ENCODE peak calls at places on chromosomes 12 and 14, in six cellular contexts. One of them, this sample, is unnamed.

GRCh38 chr12:12207746-12208145 is 59.1 kb downstream of the LRP6 start:
- DNase-seq in coronary artery: no peak
- DNase-seq in fibroblast of pulmonary artery: no peak
- DNase-seq in AG04450: no peak
- DNase-seq in ovary: no peak
- DNase-seq in fibroblast of lung: no peak
- DNase-seq in this sample: no peak

GRCh38 chr12:27946396-27946795 is 26.1 kb downstream of the PTHLH start:
- DNase-seq in AG04450: no peak
- DNase-seq in fibroblast of pulmonary artery: no peak
- DNase-seq in coronary artery: no peak
- DNase-seq in fibroblast of lung: no peak
- DNase-seq in ovary: no peak
- DNase-seq in this sample: no peak

GRCh38 chr12:109309441-109310246 is 560 bp upstream of the FOXN4 start:
- DNase-seq in fibroblast of lung: no peak
- DNase-seq in ovary: no peak
- DNase-seq in AG04450: no peak
- DNase-seq in fibroblast of pulmonary artery: no peak
- DNase-seq in coronary artery: no peak
- DNase-seq in this sample: peak

GRCh38 chr14:68970096-68970612 is 8.9 kb downstream of the ACTN1 start:
- DNase-seq in fibroblast of pulmonary artery: no peak
- DNase-seq in coronary artery: no peak
- DNase-seq in fibroblast of lung: no peak
- DNase-seq in AG04450: no peak
- DNase-seq in ovary: no peak
- DNase-seq in this sample: no peak

GRCh38 chr12:59131462-59131861 is 211.2 kb upstream of the LRIG3 start:
- DNase-seq in fibroblast of lung: no peak
- DNase-seq in coronary artery: no peak
- DNase-seq in fibroblast of pulmonary artery: no peak
- DNase-seq in AG04450: no peak
- DNase-seq in ovary: no peak
- DNase-seq in this sample: no peak

GRCh38 chr12:56163533-56164344 is 5.6 kb downstream of the MYL6 start:
- DNase-seq in ovary: no peak
- DNase-seq in AG04450: no peak
- DNase-seq in fibroblast of lung: no peak
- DNase-seq in coronary artery: no peak
- DNase-seq in fibroblast of pulmonary artery: no peak
- DNase-seq in this sample: no peak

GRCh38 chr14:54606178-54606577 is 39.2 kb downstream of the SAMD4A start:
- DNase-seq in coronary artery: no peak
- DNase-seq in fibroblast of lung: peak
- DNase-seq in AG04450: no peak
- DNase-seq in fibroblast of pulmonary artery: peak
- DNase-seq in ovary: no peak
- DNase-seq in this sample: no peak

GRCh38 chr12:68880660-68881325 is 52.2 kb downstream of the CPM start:
- DNase-seq in ovary: no peak
- DNase-seq in coronary artery: no peak
- DNase-seq in fibroblast of lung: no peak
- DNase-seq in fibroblast of pulmonary artery: peak
- DNase-seq in AG04450: no peak
- DNase-seq in this sample: no peak

GRCh38 chr12:63093711-63094110 is 57.3 kb downstream of the AVPR1A start:
- DNase-seq in fibroblast of pulmonary artery: no peak
- DNase-seq in ovary: no peak
- DNase-seq in fibroblast of lung: no peak
- DNase-seq in AG04450: no peak
- DNase-seq in coronary artery: no peak
- DNase-seq in this sample: no peak

GRCh38 chr12:114257687-114258086 is 148.3 kb downstream of the TBX5 start:
- DNase-seq in AG04450: no peak
- DNase-seq in fibroblast of lung: no peak
- DNase-seq in ovary: no peak
- DNase-seq in coronary artery: no peak
- DNase-seq in fibroblast of pulmonary artery: no peak
- DNase-seq in this sample: no peak

GRCh38 chr12:24226745-24227350 is 277.4 kb upstream of the SOX5 start:
- DNase-seq in AG04450: peak
- DNase-seq in fibroblast of pulmonary artery: peak
- DNase-seq in fibroblast of lung: peak
- DNase-seq in ovary: no peak
- DNase-seq in coronary artery: no peak
- DNase-seq in this sample: no peak

GRCh38 chr14:91311284-91311662 is 66.8 kb upstream of the GPR68 start:
- DNase-seq in AG04450: no peak
- DNase-seq in coronary artery: no peak
- DNase-seq in fibroblast of pulmonary artery: no peak
- DNase-seq in fibroblast of lung: no peak
- DNase-seq in ovary: no peak
- DNase-seq in this sample: no peak

GRCh38 chr12:34186492-34186891 is 164.2 kb downstream of the ALG10 start:
- DNase-seq in fibroblast of pulmonary artery: no peak
- DNase-seq in AG04450: no peak
- DNase-seq in fibroblast of lung: no peak
- DNase-seq in coronary artery: no peak
- DNase-seq in ovary: no peak
- DNase-seq in this sample: no peak

GRCh38 chr14:75022655-75023054 is 19.9 kb downstream of the EIF2B2 start:
- DNase-seq in ovary: no peak
- DNase-seq in fibroblast of pulmonary artery: peak
- DNase-seq in fibroblast of lung: no peak
- DNase-seq in coronary artery: no peak
- DNase-seq in AG04450: no peak
- DNase-seq in this sample: peak

GRCh38 chr14:89128616-89129015 is 288.4 kb downstream of the FOXN3 start:
- DNase-seq in coronary artery: no peak
- DNase-seq in AG04450: no peak
- DNase-seq in ovary: no peak
- DNase-seq in fibroblast of pulmonary artery: no peak
- DNase-seq in fibroblast of lung: no peak
- DNase-seq in this sample: no peak

GRCh38 chr14:101726295-101726953 is 35.1 kb upstream of the PPP2R5C start:
- DNase-seq in ovary: no peak
- DNase-seq in AG04450: no peak
- DNase-seq in fibroblast of pulmonary artery: no peak
- DNase-seq in coronary artery: peak
- DNase-seq in fibroblast of lung: no peak
- DNase-seq in this sample: no peak

GRCh38 chr14:105051182-105052109 is 13.8 kb downstream of the GPR132 start:
- DNase-seq in fibroblast of pulmonary artery: no peak
- DNase-seq in fibroblast of lung: no peak
- DNase-seq in ovary: no peak
- DNase-seq in coronary artery: no peak
- DNase-seq in AG04450: no peak
- DNase-seq in this sample: no peak

GRCh38 chr12:111426341-111427185 is 20.8 kb downstream of the SH2B3 start:
- DNase-seq in fibroblast of pulmonary artery: peak
- DNase-seq in coronary artery: no peak
- DNase-seq in ovary: no peak
- DNase-seq in fibroblast of lung: peak
- DNase-seq in AG04450: no peak
- DNase-seq in this sample: no peak

GRCh38 chr12:2138871-2139308 is 86.1 kb downstream of the CACNA1C start:
- DNase-seq in ovary: no peak
- DNase-seq in fibroblast of pulmonary artery: no peak
- DNase-seq in AG04450: no peak
- DNase-seq in coronary artery: no peak
- DNase-seq in fibroblast of lung: no peak
- DNase-seq in this sample: no peak

DNA sequence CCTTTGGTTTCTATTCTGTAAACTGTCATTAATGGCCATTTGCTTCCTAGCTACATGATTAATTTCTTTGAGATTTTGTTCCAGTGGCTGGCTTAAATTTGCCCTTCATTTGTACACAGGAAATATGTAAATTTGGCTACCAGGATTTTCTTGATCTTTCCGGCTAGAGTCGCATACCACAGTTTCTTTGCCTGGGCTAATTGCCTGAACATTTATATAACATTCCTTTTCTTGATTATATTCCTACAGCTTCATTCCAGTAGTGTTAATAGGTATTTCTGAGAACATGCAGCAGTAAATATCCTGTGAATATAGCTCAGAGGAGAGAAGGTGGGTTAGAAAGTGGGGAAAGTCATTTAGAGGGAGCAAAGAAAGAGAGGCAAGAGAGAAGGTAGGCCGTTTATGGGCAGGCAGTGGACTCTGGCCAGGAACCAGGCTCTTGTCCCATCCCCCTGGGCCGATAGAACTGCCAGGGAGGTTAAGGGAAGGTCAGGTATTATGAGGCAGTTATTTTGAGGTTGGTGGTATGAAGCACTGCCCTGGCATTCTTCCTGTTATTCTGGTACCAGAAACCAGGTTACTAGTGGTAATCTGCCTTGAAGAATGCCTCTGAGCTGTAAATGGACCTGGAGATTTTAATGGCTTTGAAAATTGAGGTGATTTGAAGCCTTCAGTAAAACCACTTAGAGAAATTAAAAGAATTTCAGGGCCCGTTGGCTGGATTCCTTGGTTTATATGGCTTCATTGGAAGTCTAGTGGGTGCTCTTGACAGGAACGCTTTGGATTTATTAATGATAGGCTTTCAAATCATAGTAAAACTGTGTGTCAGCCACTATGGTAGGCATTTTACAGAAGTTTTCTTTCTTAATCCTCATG is 4.4 kb downstream of the RNF10 start:
- DNase-seq in coronary artery: peak
- DNase-seq in ovary: no peak
- DNase-seq in AG04450: no peak
- DNase-seq in fibroblast of lung: peak
- DNase-seq in fibroblast of pulmonary artery: peak
- DNase-seq in this sample: no peak
- H3K4me3 ChIP-seq in coronary artery: peak
- H3K4me3 ChIP-seq in ovary: no peak
- H3K4me3 ChIP-seq in AG04450: peak
- H3K4me3 ChIP-seq in fibroblast of lung: peak
- H3K4me3 ChIP-seq in fibroblast of pulmonary artery: peak
- H3K4me3 ChIP-seq in this sample: no peak

GRCh38 chr12:122403115-122403770 is 19.2 kb downstream of the CLIP1 start:
- DNase-seq in ovary: no peak
- DNase-seq in fibroblast of lung: no peak
- DNase-seq in coronary artery: no peak
- DNase-seq in AG04450: no peak
- DNase-seq in fibroblast of pulmonary artery: no peak
- DNase-seq in this sample: no peak
- TF ChIP-seq CTCF in ovary: no peak
- TF ChIP-seq CTCF in fibroblast of lung: no peak
- TF ChIP-seq CTCF in coronary artery: no peak
- TF ChIP-seq CTCF in AG04450: no peak
- TF ChIP-seq CTCF in fibroblast of pulmonary artery: no peak
- TF ChIP-seq CTCF in this sample: no peak

GRCh38 chr12:47812797-47813490 is 6.8 kb downstream of the HDAC7 start:
- DNase-seq in fibroblast of lung: peak
- DNase-seq in fibroblast of pulmonary artery: peak
- DNase-seq in ovary: peak
- DNase-seq in coronary artery: peak
- DNase-seq in AG04450: no peak
- DNase-seq in this sample: peak

GRCh38 chr12:47811581-47812484 is 7.9 kb downstream of the HDAC7 start:
- DNase-seq in AG04450: no peak
- DNase-seq in coronary artery: peak
- DNase-seq in fibroblast of pulmonary artery: peak
- DNase-seq in ovary: peak
- DNase-seq in fibroblast of lung: peak
- DNase-seq in this sample: no peak

GRCh38 chr12:47813491-47814196 is 6.1 kb downstream of the HDAC7 start:
- DNase-seq in fibroblast of pulmonary artery: peak
- DNase-seq in AG04450: no peak
- DNase-seq in coronary artery: no peak
- DNase-seq in fibroblast of lung: no peak
- DNase-seq in ovary: peak
- DNase-seq in this sample: no peak

GRCh38 chr12:47808574-47809380 is 10.9 kb downstream of the HDAC7 start:
- DNase-seq in ovary: no peak
- DNase-seq in fibroblast of pulmonary artery: no peak
- DNase-seq in coronary artery: no peak
- DNase-seq in AG04450: no peak
- DNase-seq in fibroblast of lung: no peak
- DNase-seq in this sample: no peak

DNA sequence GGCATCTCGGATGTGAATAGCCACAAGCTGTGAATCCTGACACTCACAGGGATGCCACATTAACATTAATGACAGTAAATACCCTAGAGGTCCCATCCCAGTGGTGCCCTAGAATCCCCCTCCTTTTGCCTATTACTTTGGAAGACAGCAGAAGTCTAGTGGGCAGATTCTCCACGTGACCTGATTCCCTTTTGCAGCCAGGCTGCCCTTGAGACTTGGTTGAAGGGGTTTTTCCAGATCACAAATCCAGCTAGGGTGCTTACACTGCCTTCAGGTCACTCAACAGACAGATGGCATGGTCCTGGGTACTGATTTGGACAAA is 8.7 kb downstream of the HDAC7 start:
- DNase-seq in ovary: no peak
- DNase-seq in fibroblast of pulmonary artery: no peak
- DNase-seq in fibroblast of lung: no peak
- DNase-seq in coronary artery: no peak
- DNase-seq in AG04450: no peak
- DNase-seq in this sample: no peak
- H3K4me3 ChIP-seq in ovary: no peak
- H3K4me3 ChIP-seq in fibroblast of pulmonary artery: no peak
- H3K4me3 ChIP-seq in fibroblast of lung: no peak
- H3K4me3 ChIP-seq in coronary artery: peak
- H3K4me3 ChIP-seq in AG04450: no peak
- H3K4me3 ChIP-seq in this sample: no peak

GRCh38 chr12:71135812-71136176 is 22.0 kb downstream of the TSPAN8 start:
- DNase-seq in ovary: no peak
- DNase-seq in fibroblast of pulmonary artery: peak
- DNase-seq in fibroblast of lung: no peak
- DNase-seq in AG04450: no peak
- DNase-seq in coronary artery: no peak
- DNase-seq in this sample: no peak

GRCh38 chr12:71135077-71135811 is 22.6 kb downstream of the TSPAN8 start:
- DNase-seq in coronary artery: no peak
- DNase-seq in fibroblast of pulmonary artery: no peak
- DNase-seq in fibroblast of lung: no peak
- DNase-seq in ovary: no peak
- DNase-seq in AG04450: no peak
- DNase-seq in this sample: no peak

GRCh38 chr12:71141270-71141948 is 16.4 kb downstream of the TSPAN8 start:
- DNase-seq in fibroblast of pulmonary artery: no peak
- DNase-seq in coronary artery: no peak
- DNase-seq in ovary: no peak
- DNase-seq in fibroblast of lung: no peak
- DNase-seq in AG04450: no peak
- DNase-seq in this sample: no peak

GRCh38 chr12:71139153-71139735 is 18.6 kb downstream of the TSPAN8 start:
- DNase-seq in AG04450: no peak
- DNase-seq in coronary artery: no peak
- DNase-seq in ovary: no peak
- DNase-seq in fibroblast of pulmonary artery: no peak
- DNase-seq in fibroblast of lung: no peak
- DNase-seq in this sample: no peak

DNA sequence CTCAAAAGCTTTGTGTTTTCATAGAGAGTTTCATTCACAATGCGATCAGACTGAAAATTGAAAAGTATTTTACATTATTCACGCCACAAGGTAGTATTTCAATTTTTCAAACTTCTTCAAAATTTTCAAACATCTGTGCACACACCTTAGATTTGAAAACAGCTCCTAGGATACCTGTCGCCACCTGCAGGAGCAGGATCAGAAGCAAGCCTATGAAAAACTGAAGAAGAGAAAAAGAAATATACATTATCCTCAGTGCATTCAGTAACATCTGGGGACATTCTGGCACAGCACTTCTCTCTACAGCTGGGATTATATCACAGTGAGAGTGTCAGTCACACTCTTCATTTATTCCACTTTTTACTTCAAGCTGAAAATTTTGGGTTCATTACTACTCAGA is 19.8 kb downstream of the TSPAN8 start:
- DNase-seq in fibroblast of pulmonary artery: no peak
- DNase-seq in fibroblast of lung: no peak
- DNase-seq in ovary: no peak
- DNase-seq in coronary artery: no peak
- DNase-seq in AG04450: no peak
- DNase-seq in this sample: no peak
- TF ChIP-seq CTCF in fibroblast of pulmonary artery: no peak
- TF ChIP-seq CTCF in fibroblast of lung: no peak
- TF ChIP-seq CTCF in ovary: no peak
- TF ChIP-seq CTCF in coronary artery: no peak
- TF ChIP-seq CTCF in AG04450: no peak
- TF ChIP-seq CTCF in this sample: no peak